ENCODE peak calls at places on chromosomes 4 and X, in ten cellular contexts. M, E, R, N, A, O, T, B, Z and U are unnamed samples.

GRCh38 chrX:11365426-11365825 is 72.2 kb downstream of the AMELX start:
- DNase-seq in M (no peak), E (no peak), R (no peak), N (no peak), A (no peak), O (no peak), T (no peak), B (no peak), Z (no peak), U (no peak)

GRCh38 chr4:6480532-6481088 is 8.2 kb upstream of the PPP2R2C start:
- DNase-seq in M (no peak), E (no peak), R (no peak), N (no peak), A (no peak), O (no peak), T (no peak), B (no peak), Z (no peak), U (no peak)

GRCh38 chr4:109072595-109072994 is 229.9 kb downstream of the COL25A1 start:
- DNase-seq in M (no peak), E (peak), R (no peak), N (no peak), A (no peak), O (no peak), T (peak), B (no peak), Z (no peak), U (no peak)

GRCh38 chr4:23476514-23477090 is 413.2 kb downstream of the PPARGC1A start:
- DNase-seq in M (no peak), E (no peak), R (no peak), N (no peak), A (peak), O (no peak), T (no peak), B (no peak), Z (no peak), U (no peak)

GRCh38 chr4:163988921-163989320 is 494.4 kb downstream of the TMA16 start:
- DNase-seq in M (no peak), E (no peak), R (no peak), N (no peak), A (no peak), O (no peak), T (no peak), B (no peak), Z (no peak), U (no peak)

GRCh38 chrX:48917139-48917980 is 1.5 kb downstream of the PIM2 start:
- DNase-seq in M (peak), E (peak), R (peak), N (peak), A (peak), O (peak), T (peak), B (peak), Z (peak), U (peak)

GRCh38 chr4:149426461-149426860 is 389.2 kb downstream of the IQCM start:
- DNase-seq in M (no peak), E (peak), R (no peak), N (no peak), A (no peak), O (peak), T (no peak), B (no peak), Z (no peak), U (no peak)

GRCh38 chr4:118757761-118758213 is 72.6 kb downstream of the METTL14 start:
- DNase-seq in M (no peak), E (no peak), R (no peak), N (no peak), A (no peak), O (no peak), T (no peak), B (no peak), Z (no peak), U (no peak)

GRCh38 chr4:152458801-152459302 is 77.0 kb downstream of the FBXW7 start:
- DNase-seq in M (no peak), E (peak), R (no peak), N (no peak), A (no peak), O (peak), T (peak), B (no peak), Z (no peak), U (no peak)

GRCh38 chr4:55547461-55547770 is 707 bp upstream of the CLOCK start:
- DNase-seq in M (no peak), E (peak), R (no peak), N (no peak), A (peak), O (no peak), T (no peak), B (no peak), Z (no peak), U (no peak)

GRCh38 chr4:114349543-114350175 is 248.9 kb upstream of the UGT8 start:
- DNase-seq in M (no peak), E (peak), R (no peak), N (no peak), A (no peak), O (no peak), T (no peak), B (no peak), Z (no peak), U (no peak)

GRCh38 chr4:37737456-37737855 is 51.3 kb upstream of the RELL1 start:
- DNase-seq in M (no peak), E (peak), R (no peak), N (no peak), A (no peak), O (peak), T (no peak), B (no peak), Z (no peak), U (no peak)

GRCh38 chrX:68833448-68833805 is 4.6 kb downstream of the EFNB1 start:
- DNase-seq in M (no peak), E (no peak), R (no peak), N (peak), A (no peak), O (peak), T (no peak), B (no peak), Z (peak), U (no peak)

GRCh38 chrX:68831405-68832100 is 2.7 kb downstream of the EFNB1 start:
- DNase-seq in M (no peak), E (no peak), R (no peak), N (peak), A (no peak), O (peak), T (peak), B (no peak), Z (peak), U (no peak)

GRCh38 chrX:68832516-68833447 is 4.0 kb downstream of the EFNB1 start:
- DNase-seq in M (no peak), E (no peak), R (no peak), N (peak), A (no peak), O (peak), T (no peak), B (no peak), Z (peak), U (no peak)

GRCh38 chrX:68830486-68831404 is 1.9 kb downstream of the EFNB1 start:
- DNase-seq in M (no peak), E (no peak), R (no peak), N (peak), A (no peak), O (no peak), T (no peak), B (no peak), Z (peak), U (no peak)

GRCh38 chrX:68832101-68832416 is 3.2 kb downstream of the EFNB1 start:
- DNase-seq in M (peak), E (peak), R (no peak), N (peak), A (peak), O (peak), T (peak), B (peak), Z (peak), U (no peak)
- H3K4me3 ChIP-seq in M (peak), E (peak), R (peak), N (peak), A (peak), O (peak), T (no peak), B (peak), Z (peak), U (no peak)

DNA sequence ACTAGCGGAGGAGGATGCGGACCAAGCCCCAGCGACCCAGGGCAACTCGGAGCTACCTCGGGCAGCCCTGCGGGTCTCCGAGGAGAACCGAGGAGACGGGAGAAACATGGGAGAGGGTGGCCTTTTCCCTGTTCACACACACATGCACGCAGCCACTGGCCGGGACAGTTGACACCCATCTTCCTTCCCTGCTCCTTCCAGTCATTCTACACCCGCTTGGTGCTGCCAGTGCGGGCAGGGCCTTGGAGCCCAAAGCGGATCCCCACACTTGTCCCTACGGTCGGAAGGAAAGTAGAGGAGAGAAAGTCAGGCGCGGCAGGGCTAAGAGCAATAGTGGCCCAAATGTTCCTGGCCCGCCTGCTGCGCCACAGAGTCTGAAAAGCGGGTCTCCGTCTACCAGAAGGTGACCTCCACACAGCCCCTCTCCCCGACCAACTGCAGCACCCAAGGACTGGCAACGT is 1.1 kb upstream of the PPP3CA start:
- DNase-seq in M (peak), E (no peak), R (no peak), N (no peak), A (no peak), O (peak), T (peak), B (peak), Z (peak), U (no peak)
- TF ChIP-seq CTCF in M (no peak), E (no peak), R (no peak), N (no peak), A (no peak), O (no peak), T (no peak), B (no peak), Z (no peak), U (no peak)

GRCh38 chr4:21949073-21949457 is 493 bp upstream of the KCNIP4 start:
- DNase-seq in M (no peak), E (no peak), R (no peak), N (peak), A (peak), O (no peak), T (no peak), B (peak), Z (no peak), U (no peak)
- H3K4me3 ChIP-seq in M (peak), E (peak), R (no peak), N (peak), A (peak), O (peak), T (no peak), B (no peak), Z (peak), U (no peak)

DNA sequence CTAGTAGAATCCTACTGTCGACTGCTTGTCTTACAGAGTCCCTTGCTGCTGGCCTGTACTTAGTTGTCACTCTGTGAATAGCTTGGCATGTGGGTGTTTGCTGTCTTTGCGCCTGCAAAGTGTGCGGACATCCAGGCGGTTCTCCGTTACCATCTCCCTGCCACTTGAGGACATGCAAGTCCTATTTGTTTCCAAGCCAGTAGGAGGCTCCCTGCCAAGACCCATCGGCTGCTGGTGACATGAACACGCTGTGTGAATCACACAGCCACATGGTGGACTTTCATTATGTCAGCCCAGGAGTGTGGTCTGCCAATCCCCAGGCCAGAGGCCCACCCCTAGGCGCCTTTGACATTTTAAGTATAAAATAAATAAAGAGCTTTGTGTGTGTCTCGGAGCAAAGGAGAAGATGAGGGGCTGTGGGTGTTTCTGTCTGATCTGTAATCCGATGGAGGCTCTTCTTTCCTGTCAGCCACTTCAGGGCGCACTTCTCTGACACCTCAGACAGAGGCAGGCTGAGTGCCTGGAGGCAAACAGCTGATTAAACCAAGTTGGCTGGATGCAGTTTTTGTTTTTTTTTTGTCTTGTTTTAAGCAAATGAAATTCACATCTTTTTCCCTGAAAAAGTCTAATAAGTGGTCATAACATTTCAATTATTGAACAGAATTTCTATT is 51.5 kb downstream of the ALPK1 start:
- DNase-seq in M (no peak), E (peak), R (no peak), N (no peak), A (peak), O (peak), T (peak), B (no peak), Z (peak), U (peak)
- TF ChIP-seq CTCF in M (no peak), E (peak), R (peak), N (no peak), A (peak), O (peak), T (no peak), B (no peak), Z (no peak), U (peak)

DNA sequence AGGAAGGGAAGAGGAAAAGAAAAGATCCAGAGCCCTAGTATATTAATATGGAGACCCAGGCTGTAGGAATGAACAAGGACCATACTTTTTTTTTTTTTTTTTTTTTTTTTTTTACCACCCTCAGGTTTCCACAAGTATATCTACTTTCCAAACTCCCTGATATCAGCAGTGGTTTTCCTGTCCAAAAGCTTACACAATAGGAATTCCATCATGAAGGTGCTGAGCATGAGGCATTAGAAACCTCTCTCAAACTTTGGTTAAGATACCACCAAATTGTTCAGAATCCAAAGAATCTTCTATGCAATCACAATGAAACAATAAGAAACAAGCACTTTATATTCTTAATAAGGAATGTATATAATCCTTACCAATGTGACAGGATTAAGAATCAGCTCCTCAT is 26.5 kb downstream of the RPS6KA3 start:
- DNase-seq in M (no peak), E (peak), R (no peak), N (no peak), A (no peak), O (no peak), T (no peak), B (no peak), Z (no peak), U (no peak)
- H3K4me3 ChIP-seq in M (no peak), E (no peak), R (no peak), N (no peak), A (no peak), O (no peak), T (no peak), B (no peak), Z (no peak), U (no peak)

GRCh38 chr4:153790962-153791551 is 2.2 kb upstream of the SFRP2 start:
- DNase-seq in M (no peak), E (no peak), R (peak), N (no peak), A (peak), O (peak), T (no peak), B (peak), Z (no peak), U (no peak)

GRCh38 chr4:153792893-153793227 is 4.0 kb upstream of the SFRP2 start:
- DNase-seq in M (no peak), E (no peak), R (no peak), N (no peak), A (no peak), O (no peak), T (no peak), B (no peak), Z (no peak), U (no peak)

GRCh38 chr4:153789741-153790651 is 1.1 kb upstream of the SFRP2 start:
- DNase-seq in M (no peak), E (no peak), R (no peak), N (no peak), A (no peak), O (peak), T (no peak), B (no peak), Z (no peak), U (no peak)

GRCh38 chr4:153794001-153794400 is 5.1 kb upstream of the SFRP2 start:
- DNase-seq in M (no peak), E (no peak), R (no peak), N (no peak), A (no peak), O (no peak), T (no peak), B (no peak), Z (no peak), U (peak)

DNA sequence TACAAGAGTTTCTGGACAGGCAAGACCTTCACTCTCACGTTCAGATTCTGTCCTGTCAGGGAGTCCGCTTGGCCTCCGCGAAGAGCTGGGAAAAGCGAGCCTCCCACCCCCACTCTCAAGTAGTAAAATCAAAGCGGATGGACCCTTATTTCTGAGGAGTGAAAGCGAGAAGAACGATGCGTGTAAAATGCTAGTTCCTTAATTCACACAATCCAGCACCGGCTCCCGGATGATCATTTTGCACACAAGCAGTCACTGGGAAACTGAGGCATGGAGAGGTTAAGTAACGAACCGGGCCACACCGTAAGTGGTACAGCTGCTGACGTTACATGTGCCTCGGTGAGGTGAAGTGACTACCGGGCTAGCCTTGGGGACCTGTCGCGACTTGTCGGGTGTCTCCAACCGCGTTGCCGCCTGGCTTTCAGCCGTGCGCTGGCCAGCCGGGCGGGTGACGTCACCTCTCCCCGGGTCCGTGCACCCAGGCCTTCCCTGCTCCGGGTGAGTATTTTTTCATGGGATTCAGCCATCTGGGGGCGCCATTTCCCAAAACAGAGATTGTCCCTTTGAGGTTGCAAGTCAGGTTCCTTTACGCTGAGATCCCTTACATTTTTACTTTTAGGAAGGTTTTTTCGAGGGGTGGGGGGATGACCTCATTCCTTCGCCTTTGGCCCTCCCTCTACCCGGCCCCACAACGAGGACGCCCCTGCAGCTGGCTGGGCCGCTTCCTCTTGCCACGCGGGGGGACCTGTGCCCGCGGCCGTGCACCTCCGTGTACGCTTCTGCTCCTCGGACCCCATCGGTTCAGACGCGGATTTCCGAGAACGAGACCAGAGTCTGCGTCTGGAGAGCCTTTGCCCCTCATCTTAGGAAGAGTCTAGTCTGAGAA is 3.4 kb upstream of the SFRP2 start:
- DNase-seq in M (no peak), E (no peak), R (peak), N (no peak), A (peak), O (peak), T (peak), B (peak), Z (peak), U (no peak)
- TF ChIP-seq CTCF in M (no peak), E (peak), R (no peak), N (no peak), A (peak), O (no peak), T (no peak), B (peak), Z (no peak), U (peak)

GRCh38 chr4:57491388-57491787 is 381.2 kb upstream of the IGFBP7 start:
- DNase-seq in M (no peak), E (no peak), R (no peak), N (no peak), A (no peak), O (no peak), T (no peak), B (no peak), Z (no peak), U (no peak)
- H3K4me3 ChIP-seq in M (no peak), E (no peak), R (no peak), N (no peak), A (no peak), O (no peak), T (no peak), B (no peak), Z (no peak), U (no peak)